ENCODE peak calls at places on chromosomes 4 and X, in four cellular contexts. V is CD8-positive, alpha-beta T cell; Q is C1 segment of cervical spinal cord; P is hepatic stellate cell. J is an unnamed sample.
A peak's percentile ranks its signal among the peaks of the same experiment; 100 is the strongest.

GRCh38 chr4:140004580-140005314 is 149.2 kb downstream of the MAML3 start:
- DNase-seq in V (no peak), Q (no peak), P (peak; percentile 50), J (no peak)

GRCh38 chr4:93147524-93148212 is 680.9 kb upstream of the ATOH1 start:
- DNase-seq in V (no peak), P (no peak), Q (no peak), J (no peak)

GRCh38 chrX:46577116-46578005 is 3.8 kb downstream of the CHST7 start:
- DNase-seq in Q (no peak), V (no peak), P (peak; percentile 44), J (no peak)

GRCh38 chr4:141046255-141046654 is 87.0 kb downstream of the RNF150 start:
- DNase-seq in V (no peak), Q (no peak), P (peak; percentile 56), J (no peak)

GRCh38 chr4:56038763-56039162 is 90.0 kb downstream of the CEP135 start:
- DNase-seq in Q (no peak), P (no peak), V (no peak), J (no peak)

GRCh38 chrX:56253832-56254703 is 21.9 kb downstream of the KLF8 start:
- DNase-seq in P (no peak), V (no peak), Q (no peak), J (no peak)

GRCh38 chr4:174697164-174697563 is 131.9 kb downstream of the GLRA3 start:
- DNase-seq in V (no peak), P (no peak), Q (no peak), J (no peak)

GRCh38 chr4:81207793-81208192 is 7.2 kb downstream of the PRKG2 start:
- DNase-seq in P (no peak), Q (no peak), V (no peak), J (no peak)

GRCh38 chrX:57172544-57172943 is 35.3 kb upstream of the SPIN2A start:
- DNase-seq in Q (no peak), V (no peak), P (no peak), J (no peak)

GRCh38 chrX:13967636-13968035 is 62.1 kb downstream of the GEMIN8 start:
- DNase-seq in Q (no peak), P (no peak), V (no peak), J (no peak)

GRCh38 chr4:159435561-159436023 is 332.7 kb downstream of the RAPGEF2 start:
- DNase-seq in Q (no peak), P (peak; percentile 49), V (no peak), J (no peak)

J was measured in Peyer's patch.